ENCODE peak calls at places on chromosomes 16 and 17, in six cellular contexts. L is foreskin keratinocyte, W is pancreas, V is WTC11, D is natural killer cell, P is HepG2. X is an unnamed sample.

GRCh38 chr16:57141822-57142631 is 43.8 kb downstream of the PSME3IP1 start:
- ATAC-seq in L (no peak), W (no peak), D (no peak), V (no peak), P (no peak), X (peak; percentile 66)

GRCh38 chr17:49341356-49341755 is 20.7 kb downstream of the ZNF652 start:
- ATAC-seq in L (no peak), P (no peak), D (no peak), W (peak; percentile 38), V (no peak), X (peak; percentile 32)

GRCh38 chr17:74756891-74757290 is 8.5 kb downstream of the NHERF1 start:
- ATAC-seq in L (no peak), P (no peak), D (no peak), V (no peak), W (no peak), X (no peak)

GRCh38 chr17:51848451-51848850 is 310.1 kb downstream of the CA10 start:
- ATAC-seq in D (no peak), V (no peak), L (peak; percentile 78), W (no peak), P (no peak), X (no peak)

GRCh38 chr17:8072339-8072726 is 15.2 kb downstream of the ALOX12B start:
- ATAC-seq in V (peak; percentile 17), P (no peak), W (no peak), D (no peak), L (no peak), X (no peak)

GRCh38 chr17:31431098-31431794 is 39.8 kb downstream of the RAB11FIP4 start:
- ATAC-seq in D (no peak), W (no peak), V (no peak), L (no peak), P (peak; percentile 12), X (no peak)

GRCh38 chr17:40548982-40549680 is 16.1 kb downstream of the CCR7 start:
- ATAC-seq in D (no peak), V (peak; percentile 31), W (peak; percentile 56), L (no peak), P (peak; percentile 63), X (no peak)

GRCh38 chr16:30349695-30350094 is 5.4 kb downstream of the CD2BP2 start:
- ATAC-seq in W (no peak), D (peak; percentile 35), V (no peak), P (no peak), L (no peak), X (peak; percentile 55)

GRCh38 chr16:69712914-69713581 is 13.3 kb downstream of the NQO1 start:
- ATAC-seq in D (no peak), W (no peak), L (no peak), V (no peak), P (peak; percentile 33), X (no peak)

GRCh38 chr16:57826706-57827625 is 24.7 kb upstream of the KIFC3 start:
- ATAC-seq in V (no peak), L (no peak), W (peak; percentile 86), D (no peak), P (peak; percentile 93), X (peak; percentile 37)